ENCODE peak calls at places on chromosomes 1 and 21, in six cellular contexts. One of them, this sample, is unnamed.

GRCh38 chr1:25677193-25677773 is 60.7 kb downstream of the MAN1C1 start:
- DNase-seq in adipocyte: no peak
- DNase-seq in germinal center: no peak
- DNase-seq in memory B cell: no peak
- DNase-seq in iPS DF 19.7: no peak
- DNase-seq in fibroblast of the aortic adventitia: no peak
- DNase-seq in this sample: no peak

GRCh38 chr1:79128726-79129125 is 122.2 kb upstream of the ADGRL4 start:
- DNase-seq in adipocyte: peak
- DNase-seq in germinal center: no peak
- DNase-seq in memory B cell: no peak
- DNase-seq in iPS DF 19.7: no peak
- DNase-seq in fibroblast of the aortic adventitia: peak
- DNase-seq in this sample: no peak

GRCh38 chr1:36420409-36420808 is 22.7 kb upstream of the LSM10 start:
- DNase-seq in adipocyte: peak
- DNase-seq in germinal center: no peak
- DNase-seq in memory B cell: no peak
- DNase-seq in iPS DF 19.7: no peak
- DNase-seq in fibroblast of the aortic adventitia: peak
- DNase-seq in this sample: no peak

GRCh38 chr1:170318736-170319135 is 173.0 kb downstream of the NTMT2 start:
- DNase-seq in adipocyte: peak
- DNase-seq in germinal center: no peak
- DNase-seq in memory B cell: no peak
- DNase-seq in iPS DF 19.7: no peak
- DNase-seq in fibroblast of the aortic adventitia: peak
- DNase-seq in this sample: no peak

GRCh38 chr1:207032528-207033017 is at the start of gene C1orf116:
- DNase-seq in adipocyte: no peak
- DNase-seq in germinal center: no peak
- DNase-seq in memory B cell: no peak
- DNase-seq in iPS DF 19.7: peak
- DNase-seq in fibroblast of the aortic adventitia: no peak
- DNase-seq in this sample: peak

GRCh38 chr1:199218065-199218464 is 579.2 kb downstream of the PTPRC start:
- DNase-seq in adipocyte: no peak
- DNase-seq in germinal center: no peak
- DNase-seq in memory B cell: no peak
- DNase-seq in iPS DF 19.7: peak
- DNase-seq in fibroblast of the aortic adventitia: no peak
- DNase-seq in this sample: no peak

GRCh38 chr1:197911172-197911856 is 5.9 kb upstream of the LHX9 start:
- DNase-seq in adipocyte: peak
- DNase-seq in germinal center: no peak
- DNase-seq in memory B cell: no peak
- DNase-seq in iPS DF 19.7: no peak
- DNase-seq in fibroblast of the aortic adventitia: no peak
- DNase-seq in this sample: peak

GRCh38 chr1:119859647-119860046 is 36.7 kb downstream of the ADAM30 start:
- DNase-seq in adipocyte: peak
- DNase-seq in germinal center: no peak
- DNase-seq in memory B cell: no peak
- DNase-seq in iPS DF 19.7: no peak
- DNase-seq in fibroblast of the aortic adventitia: peak
- DNase-seq in this sample: no peak

GRCh38 chr1:161159915-161160248 is 582 bp downstream of the USP21 start:
- DNase-seq in adipocyte: no peak
- DNase-seq in germinal center: no peak
- DNase-seq in memory B cell: no peak
- DNase-seq in iPS DF 19.7: no peak
- DNase-seq in fibroblast of the aortic adventitia: no peak
- DNase-seq in this sample: no peak

GRCh38 chr1:52654063-52654462 is 21.1 kb downstream of the SHISAL2A start:
- DNase-seq in adipocyte: no peak
- DNase-seq in germinal center: no peak
- DNase-seq in memory B cell: no peak
- DNase-seq in iPS DF 19.7: no peak
- DNase-seq in fibroblast of the aortic adventitia: no peak
- DNase-seq in this sample: no peak

GRCh38 chr1:227315500-227316346 is 2.6 kb downstream of the CDC42BPA start:
- DNase-seq in adipocyte: peak
- DNase-seq in germinal center: no peak
- DNase-seq in memory B cell: no peak
- DNase-seq in iPS DF 19.7: no peak
- DNase-seq in fibroblast of the aortic adventitia: peak
- DNase-seq in this sample: no peak

GRCh38 chr1:59028052-59028451 is 244.2 kb upstream of the JUN start:
- DNase-seq in adipocyte: no peak
- DNase-seq in germinal center: no peak
- DNase-seq in memory B cell: no peak
- DNase-seq in iPS DF 19.7: no peak
- DNase-seq in fibroblast of the aortic adventitia: no peak
- DNase-seq in this sample: no peak

GRCh38 chr1:47948126-47948525 is 49.1 kb downstream of the TRABD2B start:
- DNase-seq in adipocyte: no peak
- DNase-seq in germinal center: no peak
- DNase-seq in memory B cell: no peak
- DNase-seq in iPS DF 19.7: peak
- DNase-seq in fibroblast of the aortic adventitia: no peak
- DNase-seq in this sample: no peak

GRCh38 chr1:24109686-24110475 is 2.1 kb downstream of the MYOM3 start:
- DNase-seq in adipocyte: no peak
- DNase-seq in germinal center: no peak
- DNase-seq in memory B cell: no peak
- DNase-seq in iPS DF 19.7: no peak
- DNase-seq in fibroblast of the aortic adventitia: no peak
- DNase-seq in this sample: no peak

GRCh38 chr1:154157520-154158306 is 2.8 kb upstream of the NUP210L start:
- DNase-seq in adipocyte: no peak
- DNase-seq in germinal center: no peak
- DNase-seq in memory B cell: no peak
- DNase-seq in iPS DF 19.7: no peak
- DNase-seq in fibroblast of the aortic adventitia: peak
- DNase-seq in this sample: no peak

GRCh38 chr1:51736702-51737101 is 119.8 kb downstream of the OSBPL9 start:
- DNase-seq in adipocyte: peak
- DNase-seq in germinal center: no peak
- DNase-seq in memory B cell: no peak
- DNase-seq in iPS DF 19.7: no peak
- DNase-seq in fibroblast of the aortic adventitia: peak
- DNase-seq in this sample: no peak

GRCh38 chr1:85554630-85555327 is 25.8 kb upstream of the CCN1 start:
- DNase-seq in adipocyte: peak
- DNase-seq in germinal center: no peak
- DNase-seq in memory B cell: no peak
- DNase-seq in iPS DF 19.7: no peak
- DNase-seq in fibroblast of the aortic adventitia: peak
- DNase-seq in this sample: no peak

GRCh38 chr1:219480011-219480410 is 132.9 kb downstream of the ZC3H11B start:
- DNase-seq in adipocyte: no peak
- DNase-seq in germinal center: no peak
- DNase-seq in memory B cell: no peak
- DNase-seq in iPS DF 19.7: no peak
- DNase-seq in fibroblast of the aortic adventitia: peak
- DNase-seq in this sample: no peak

GRCh38 chr1:23664837-23665795 is 26.5 kb upstream of the RPL11 start:
- DNase-seq in adipocyte: peak
- DNase-seq in germinal center: peak
- DNase-seq in memory B cell: peak
- DNase-seq in iPS DF 19.7: no peak
- DNase-seq in fibroblast of the aortic adventitia: peak
- DNase-seq in this sample: no peak

GRCh38 chr1:89635825-89636815 is 3.2 kb downstream of the LRRC8C start:
- DNase-seq in adipocyte: peak
- DNase-seq in germinal center: no peak
- DNase-seq in memory B cell: no peak
- DNase-seq in iPS DF 19.7: no peak
- DNase-seq in fibroblast of the aortic adventitia: peak
- DNase-seq in this sample: no peak

GRCh38 chr1:206985162-206985749 is 15.0 kb upstream of the FCAMR start:
- DNase-seq in adipocyte: no peak
- DNase-seq in germinal center: no peak
- DNase-seq in memory B cell: no peak
- DNase-seq in iPS DF 19.7: peak
- DNase-seq in fibroblast of the aortic adventitia: no peak
- DNase-seq in this sample: no peak

GRCh38 chr1:58011978-58012377 is 534.5 kb downstream of the OMA1 start:
- DNase-seq in adipocyte: no peak
- DNase-seq in germinal center: no peak
- DNase-seq in memory B cell: no peak
- DNase-seq in iPS DF 19.7: no peak
- DNase-seq in fibroblast of the aortic adventitia: no peak
- DNase-seq in this sample: no peak

GRCh38 chr1:244113532-244114320 is 62.6 kb downstream of the ZBTB18 start:
- DNase-seq in adipocyte: peak
- DNase-seq in germinal center: no peak
- DNase-seq in memory B cell: no peak
- DNase-seq in iPS DF 19.7: no peak
- DNase-seq in fibroblast of the aortic adventitia: peak
- DNase-seq in this sample: no peak

GRCh38 chr21:46116189-46116845 is 18.4 kb downstream of the COL6A2 start:
- DNase-seq in adipocyte: no peak
- DNase-seq in germinal center: no peak
- DNase-seq in memory B cell: no peak
- DNase-seq in iPS DF 19.7: no peak
- DNase-seq in fibroblast of the aortic adventitia: no peak
- DNase-seq in this sample: peak

GRCh38 chr1:7539772-7540175 is 231.3 kb upstream of the VAMP3 start:
- DNase-seq in adipocyte: no peak
- DNase-seq in germinal center: no peak
- DNase-seq in memory B cell: no peak
- DNase-seq in iPS DF 19.7: no peak
- DNase-seq in fibroblast of the aortic adventitia: no peak
- DNase-seq in this sample: peak

GRCh38 chr1:236468625-236469024 is 55.2 kb upstream of the LGALS8 start:
- DNase-seq in adipocyte: no peak
- DNase-seq in germinal center: no peak
- DNase-seq in memory B cell: no peak
- DNase-seq in iPS DF 19.7: no peak
- DNase-seq in fibroblast of the aortic adventitia: no peak
- DNase-seq in this sample: no peak

GRCh38 chr1:183233113-183233512 is 47.0 kb downstream of the LAMC2 start:
- DNase-seq in adipocyte: no peak
- DNase-seq in germinal center: no peak
- DNase-seq in memory B cell: no peak
- DNase-seq in iPS DF 19.7: no peak
- DNase-seq in fibroblast of the aortic adventitia: no peak
- DNase-seq in this sample: no peak

GRCh38 chr1:235511470-235512240 is 7.4 kb upstream of the B3GALNT2 start:
- DNase-seq in adipocyte: no peak
- DNase-seq in germinal center: no peak
- DNase-seq in memory B cell: no peak
- DNase-seq in iPS DF 19.7: no peak
- DNase-seq in fibroblast of the aortic adventitia: no peak
- DNase-seq in this sample: no peak

GRCh38 chr1:3323021-3323790 is 131.3 kb upstream of the ARHGEF16 start:
- DNase-seq in adipocyte: no peak
- DNase-seq in germinal center: no peak
- DNase-seq in memory B cell: no peak
- DNase-seq in iPS DF 19.7: no peak
- DNase-seq in fibroblast of the aortic adventitia: no peak
- DNase-seq in this sample: no peak

GRCh38 chr1:229480500-229480899 is 27.6 kb downstream of the NUP133 start:
- DNase-seq in adipocyte: no peak
- DNase-seq in germinal center: no peak
- DNase-seq in memory B cell: peak
- DNase-seq in iPS DF 19.7: no peak
- DNase-seq in fibroblast of the aortic adventitia: no peak
- DNase-seq in this sample: no peak

GRCh38 chr1:24256687-24257086 is 62.5 kb upstream of the GRHL3 start:
- DNase-seq in adipocyte: no peak
- DNase-seq in germinal center: no peak
- DNase-seq in memory B cell: no peak
- DNase-seq in iPS DF 19.7: no peak
- DNase-seq in fibroblast of the aortic adventitia: no peak
- DNase-seq in this sample: no peak

GRCh38 chr1:57272601-57273000 is 151.3 kb downstream of the DAB1 start:
- DNase-seq in adipocyte: no peak
- DNase-seq in germinal center: no peak
- DNase-seq in memory B cell: no peak
- DNase-seq in iPS DF 19.7: no peak
- DNase-seq in fibroblast of the aortic adventitia: no peak
- DNase-seq in this sample: no peak

GRCh38 chr1:190474587-190475305 is 2.9 kb downstream of the BRINP3 start:
- DNase-seq in adipocyte: peak
- DNase-seq in germinal center: no peak
- DNase-seq in memory B cell: no peak
- DNase-seq in iPS DF 19.7: no peak
- DNase-seq in fibroblast of the aortic adventitia: peak
- DNase-seq in this sample: no peak

GRCh38 chr1:21857142-21857839 is 45.2 kb downstream of the LDLRAD2 start:
- DNase-seq in adipocyte: no peak
- DNase-seq in germinal center: no peak
- DNase-seq in memory B cell: no peak
- DNase-seq in iPS DF 19.7: no peak
- DNase-seq in fibroblast of the aortic adventitia: no peak
- DNase-seq in this sample: no peak

GRCh38 chr1:229230136-229230892 is 40.6 kb upstream of the RAB4A start:
- DNase-seq in adipocyte: no peak
- DNase-seq in germinal center: peak
- DNase-seq in memory B cell: no peak
- DNase-seq in iPS DF 19.7: no peak
- DNase-seq in fibroblast of the aortic adventitia: no peak
- DNase-seq in this sample: peak

GRCh38 chr21:31983120-31983519 is 110.3 kb downstream of the HUNK start:
- DNase-seq in adipocyte: no peak
- DNase-seq in germinal center: no peak
- DNase-seq in memory B cell: no peak
- DNase-seq in iPS DF 19.7: no peak
- DNase-seq in fibroblast of the aortic adventitia: no peak
- DNase-seq in this sample: no peak

GRCh38 chr1:32606565-32606964 is 43.8 kb downstream of the ZBTB8OS start:
- DNase-seq in adipocyte: no peak
- DNase-seq in germinal center: no peak
- DNase-seq in memory B cell: no peak
- DNase-seq in iPS DF 19.7: no peak
- DNase-seq in fibroblast of the aortic adventitia: no peak
- DNase-seq in this sample: no peak

GRCh38 chr1:63843884-63844283 is 70.1 kb downstream of the ROR1 start:
- DNase-seq in adipocyte: no peak
- DNase-seq in germinal center: no peak
- DNase-seq in memory B cell: no peak
- DNase-seq in iPS DF 19.7: peak
- DNase-seq in fibroblast of the aortic adventitia: no peak
- DNase-seq in this sample: no peak

GRCh38 chr1:53259932-53260331 is 21.6 kb upstream of the MAGOH start:
- DNase-seq in adipocyte: no peak
- DNase-seq in germinal center: no peak
- DNase-seq in memory B cell: no peak
- DNase-seq in iPS DF 19.7: no peak
- DNase-seq in fibroblast of the aortic adventitia: no peak
- DNase-seq in this sample: no peak